ENCODE peak calls at places on chromosomes 13 and 19, in five cellular contexts. H is CD8-positive, alpha-beta T cell; S is psoas muscle; X is esophagus squamous epithelium; M is heart left ventricle. Z is an unnamed sample. For H3K4me1, the result is how much of the 10 kb centered on the place peaks cover.

GRCh38 chr19:37933965-37934364 is 27.0 kb downstream of the SIPA1L3 start:
- DNase-seq in H (no peak), S (peak), X (no peak), M (peak), Z (no peak)

GRCh38 chr13:95498886-95499285 is 53.6 kb upstream of the CLDN10 start:
- DNase-seq in H (no peak), S (no peak), X (no peak), M (no peak), Z (no peak)

GRCh38 chr13:112771877-112772538 is 82.2 kb downstream of the ATP11A start:
- DNase-seq in H (no peak), S (no peak), X (no peak), M (no peak), Z (no peak)

GRCh38 chr13:45615501-45616101 is at the start of gene ERICH6B:
- DNase-seq in H (no peak), S (no peak), X (no peak), M (no peak), Z (no peak)

GRCh38 chr13:48478401-48478800 is 54.5 kb downstream of the RCBTB2 start:
- DNase-seq in H (no peak), S (no peak), X (no peak), M (no peak), Z (no peak)

GRCh38 chr19:15456871-15457700 is 7.3 kb downstream of the RASAL3 start:
- DNase-seq in H (no peak), S (no peak), X (no peak), M (no peak), Z (no peak)

GRCh38 chr19:56476671-56477428 is at the start of gene ZNF667:
- DNase-seq in H (peak), S (no peak), X (no peak), M (peak), Z (no peak)

GRCh38 chr19:33750587-33751385 is 45.9 kb upstream of the KCTD15 start:
- DNase-seq in H (no peak), S (no peak), X (no peak), M (no peak), Z (no peak)

GRCh38 chr13:39250440-39250839 is 212.2 kb downstream of the NHLRC3 start:
- DNase-seq in H (no peak), S (no peak), X (no peak), M (no peak), Z (no peak)

GRCh38 chr19:32318884-32319520 is 26.4 kb upstream of the ZNF507 start:
- DNase-seq in H (no peak), S (no peak), X (no peak), M (no peak), Z (no peak)

GRCh38 chr13:65594255-65594654 is 1635.9 kb downstream of the PCDH9 start:
- DNase-seq in H (no peak), S (no peak), X (no peak), M (no peak), Z (no peak)

GRCh38 chr19:30373593-30373992 is 1.4 kb downstream of the ZNF536 start:
- DNase-seq in H (no peak), S (no peak), X (no peak), M (no peak), Z (no peak)

GRCh38 chr13:79404361-79404760 is 1.7 kb downstream of the RBM26 start:
- DNase-seq in H (no peak), S (no peak), X (no peak), M (no peak), Z (no peak)

GRCh38 chr13:76703621-76704020 is 182.6 kb downstream of the KCTD12 start:
- DNase-seq in H (no peak), S (no peak), X (no peak), M (no peak), Z (no peak)

GRCh38 chr19:28445826-28446225 is 767.1 kb downstream of the UQCRFS1 start:
- DNase-seq in H (no peak), S (no peak), X (no peak), M (no peak), Z (no peak)

GRCh38 chr13:110392510-110393233 is 85.6 kb downstream of the COL4A2 start:
- DNase-seq in H (no peak), S (no peak), X (no peak), M (no peak), Z (no peak)

GRCh38 chr19:34178276-34178614 is 5.9 kb downstream of the LSM14A start:
- DNase-seq in H (no peak), S (no peak), X (no peak), M (no peak), Z (no peak)

GRCh38 chr19:38693380-38694223 is 46.2 kb downstream of the ACTN4 start:
- DNase-seq in H (peak), S (no peak), X (no peak), M (peak), Z (no peak)

GRCh38 chr13:29497137-29497654 is 98.3 kb downstream of the SLC7A1 start:
- DNase-seq in H (no peak), S (no peak), X (no peak), M (peak), Z (peak)

GRCh38 chr19:47471733-47472457 is at the start of gene SLC8A2:
- DNase-seq in H (peak), S (peak), X (no peak), M (peak), Z (peak)

GRCh38 chr13:112159575-112160547 is 92.9 kb downstream of the SOX1 start:
- DNase-seq in H (no peak), S (no peak), X (no peak), M (no peak), Z (no peak)

GRCh38 chr13:44263920-44264610 is 109.6 kb upstream of the SERP2 start:
- DNase-seq in H (no peak), S (no peak), X (no peak), M (no peak), Z (peak)

GRCh38 chr13:52159159-52159982 is at the start of gene NEK3:
- DNase-seq in H (peak), S (peak), X (peak), M (peak), Z (peak)

GRCh38 chr13:36548129-36548528 is 115.8 kb downstream of the CCNA1 start:
- DNase-seq in H (no peak), S (no peak), X (no peak), M (no peak), Z (no peak)

GRCh38 chr13:74191036-74191809 is 57.0 kb upstream of the KLF12 start:
- DNase-seq in H (no peak), S (no peak), X (no peak), M (no peak), Z (no peak)

GRCh38 chr13:35848868-35849644 is 282.1 kb downstream of the DCLK1 start:
- DNase-seq in H (no peak), S (no peak), X (no peak), M (no peak), Z (no peak)

GRCh38 chr19:51687791-51688664 is 5.1 kb upstream of the SPACA6 start:
- DNase-seq in H (no peak), S (peak), X (no peak), M (peak), Z (peak)

GRCh38 chr13:27375686-27376326 is 48.6 kb upstream of the GTF3A start:
- DNase-seq in H (peak), S (peak), X (no peak), M (peak), Z (peak)

GRCh38 chr13:70098669-70099068 is 9.0 kb upstream of the ATXN8OS start:
- DNase-seq in H (no peak), S (no peak), X (no peak), M (no peak), Z (no peak)
- TF ChIP-seq CTCF in H (no peak), S (no peak), X (no peak), M (no peak), Z (no peak)

GRCh38 chr13:107141767-107142166 is 573.8 kb upstream of the ARGLU1 start:
- DNase-seq in H (no peak), S (no peak), X (no peak), M (no peak), Z (no peak)
- H3K4me3 ChIP-seq in H (no peak), S (no peak), X (no peak), M (no peak), Z (no peak)

GRCh38 chr19:17866312-17867012 is 5.3 kb upstream of the SLC5A5 start:
- DNase-seq in H (no peak), S (no peak), X (no peak), M (no peak), Z (no peak)

GRCh38 chr19:17863520-17864182 is 3.9 kb downstream of the RPL18A start:
- DNase-seq in H (no peak), S (no peak), X (no peak), M (no peak), Z (no peak)

GRCh38 chr19:17862711-17863519 is 3.2 kb downstream of the RPL18A start:
- DNase-seq in H (no peak), S (no peak), X (no peak), M (no peak), Z (no peak)

GRCh38 chr19:17867087-17867486 is 4.7 kb upstream of the SLC5A5 start:
- DNase-seq in H (no peak), S (no peak), X (no peak), M (no peak), Z (no peak)

GRCh38 chr19:17865364-17866311 is 5.9 kb downstream of the RPL18A start:
- DNase-seq in H (no peak), S (no peak), X (no peak), M (no peak), Z (peak)
- H3K4me1 ChIP-seq in H (under half), S (under half), X (half or more), M (under half), Z (under half)

GRCh38 chr19:19674315-19674714 is 5.7 kb downstream of the ZNF101 start:
- DNase-seq in H (no peak), S (no peak), X (no peak), M (no peak), Z (no peak)
- TF ChIP-seq CTCF in H (no peak), S (no peak), X (no peak), M (no peak), Z (no peak)

Z was measured in ovary.